ENCODE peak calls at places on chromosomes 4 and X, in six cellular contexts. P is putamen, I is A549, K is NCI-H187, Q is GM10248, Z is HEK293T. N is an unnamed sample.
A peak's percentile ranks its signal among the peaks of the same experiment; 100 is the strongest.

GRCh38 chr4:41373221-41373620 is 116.5 kb downstream of the UCHL1 start:
- DNase-seq in P (no peak), I (no peak), K (no peak), Q (no peak), Z (no peak), N (no peak)

GRCh38 chr4:152735302-152735917 is 44.1 kb downstream of the TIGD4 start:
- DNase-seq in P (no peak), I (peak; percentile 9), K (no peak), Q (peak; percentile 53), Z (peak; percentile 31), N (no peak)

GRCh38 chr4:138616775-138617174 is 374.6 kb upstream of the SLC7A11 start:
- DNase-seq in P (no peak), I (no peak), K (no peak), Q (no peak), Z (no peak), N (no peak)

GRCh38 chrX:40107291-40108083 is 9.7 kb upstream of the BCOR start:
- DNase-seq in P (peak; percentile 40), I (peak; percentile 74), K (no peak), Q (no peak), Z (peak; percentile 57), N (no peak)

GRCh38 chr4:57190651-57191481 is 80.7 kb upstream of the IGFBP7 start:
- DNase-seq in P (no peak), I (peak; percentile 49), K (no peak), Q (peak; percentile 36), Z (peak; percentile 70), N (no peak)

GRCh38 chr4:87317527-87317926 is 5.2 kb downstream of the HSD17B13 start:
- DNase-seq in P (no peak), I (peak; percentile 45), K (no peak), Q (no peak), Z (no peak), N (no peak)

GRCh38 chr4:102586644-102587021 is 85.5 kb downstream of the NFKB1 start:
- DNase-seq in P (no peak), I (no peak), K (no peak), Q (no peak), Z (no peak), N (no peak)

GRCh38 chrX:122272011-122272410 is 912.1 kb upstream of the GRIA3 start:
- DNase-seq in P (no peak), I (no peak), K (no peak), Q (no peak), Z (no peak), N (no peak)

GRCh38 chrX:2710041-2710471 is 19.0 kb downstream of the CD99 start:
- DNase-seq in P (no peak), I (peak; percentile 88), K (no peak), Q (no peak), Z (no peak), N (no peak)

GRCh38 chr4:141713771-141714445 is 77.5 kb downstream of the IL15 start:
- DNase-seq in P (peak; percentile 76), I (peak; percentile 18), K (no peak), Q (no peak), Z (no peak), N (no peak)

GRCh38 chr4:107794001-107794400 is 30.7 kb upstream of the SGMS2 start:
- DNase-seq in P (no peak), I (no peak), K (no peak), Q (no peak), Z (no peak), N (no peak)

GRCh38 chrX:13898084-13898483 is 81.2 kb upstream of the GPM6B start:
- DNase-seq in P (peak; percentile 64), I (peak; percentile 2), K (no peak), Q (peak; percentile 15), Z (no peak), N (no peak)

GRCh38 chr4:91147067-91147466 is 1019.9 kb downstream of the CCSER1 start:
- DNase-seq in P (no peak), I (no peak), K (no peak), Q (no peak), Z (no peak), N (no peak)

GRCh38 chr4:8771666-8772065 is 100.0 kb downstream of the HMX1 start:
- DNase-seq in P (no peak), I (no peak), K (no peak), Q (no peak), Z (no peak), N (no peak)

GRCh38 chr4:8775121-8775520 is 96.5 kb downstream of the HMX1 start:
- DNase-seq in P (no peak), I (no peak), K (no peak), Q (no peak), Z (no peak), N (no peak)

GRCh38 chrX:123263246-123263757 is 79.2 kb downstream of the GRIA3 start:
- DNase-seq in P (no peak), I (no peak), K (no peak), Q (no peak), Z (no peak), N (no peak)

GRCh38 chr4:106287353-106287969 is 28.5 kb downstream of the TBCK start:
- DNase-seq in P (no peak), I (peak; percentile 80), K (no peak), Q (no peak), Z (peak; percentile 6), N (no peak)

GRCh38 chr4:61397174-61397573 is 197.0 kb downstream of the ADGRL3 start:
- DNase-seq in P (no peak), I (no peak), K (no peak), Q (no peak), Z (no peak), N (no peak)

GRCh38 chr4:78481180-78481579 is 70.4 kb upstream of the ANXA3 start:
- DNase-seq in P (no peak), I (no peak), K (no peak), Q (no peak), Z (no peak), N (no peak)

GRCh38 chrX:43481601-43482000 is 174.5 kb upstream of the MAOA start:
- DNase-seq in P (no peak), I (no peak), K (no peak), Q (no peak), Z (no peak), N (no peak)

GRCh38 chrX:70001708-70002341 is 47.9 kb downstream of the AWAT2 start:
- DNase-seq in P (no peak), I (no peak), K (no peak), Q (no peak), Z (no peak), N (no peak)

GRCh38 chr4:98092833-98093439 is 50.3 kb downstream of the STPG2 start:
- DNase-seq in P (no peak), I (peak; percentile 19), K (no peak), Q (no peak), Z (no peak), N (no peak)

GRCh38 chr4:152485726-152486276 is 50.1 kb downstream of the FBXW7 start:
- DNase-seq in P (no peak), I (peak; percentile 91), K (no peak), Q (peak; percentile 37), Z (no peak), N (no peak)

GRCh38 chr4:11506194-11506593 is 77.5 kb upstream of the HS3ST1 start:
- DNase-seq in P (no peak), I (no peak), K (no peak), Q (no peak), Z (no peak), N (no peak)